ENCODE peak calls at places on chromosomes 11 and 22, in four cellular contexts. Q, S, P and T are unnamed samples.

GRCh38 chr22:40010752-40011145 is 16.0 kb downstream of the FAM83F start:
- DNase-seq in Q (no peak), S (no peak), P (no peak), T (no peak)

GRCh38 chr11:134889832-134890231 is 477.8 kb upstream of the B3GAT1 start:
- DNase-seq in Q (no peak), S (no peak), P (no peak), T (no peak)

GRCh38 chr11:124210421-124210820 is 27.3 kb downstream of the OR10D3 start:
- DNase-seq in Q (no peak), S (no peak), P (no peak), T (no peak)

GRCh38 chr22:35359380-35360065 is 21.4 kb upstream of the HMOX1 start:
- DNase-seq in Q (no peak), S (no peak), P (no peak), T (no peak)

GRCh38 chr11:131486100-131486499 is 115.7 kb downstream of the NTM start:
- DNase-seq in Q (no peak), S (no peak), P (no peak), T (no peak)

GRCh38 chr11:74849525-74850391 is 99.1 kb downstream of the XRRA1 start:
- DNase-seq in Q (no peak), S (peak; percentile 95), P (peak; percentile 62), T (no peak)

GRCh38 chr11:123654566-123655081 is at the start of gene SCN3B:
- DNase-seq in Q (peak; percentile 87), S (peak; percentile 24), P (peak; percentile 91), T (no peak)

GRCh38 chr11:102438311-102439062 is 14.1 kb downstream of the TMEM123 start:
- DNase-seq in Q (no peak), S (peak; percentile 19), P (no peak), T (no peak)

GRCh38 chr11:72144807-72145565 is 9.5 kb downstream of the FOLR3 start:
- DNase-seq in Q (no peak), S (no peak), P (no peak), T (no peak)

GRCh38 chr11:120239713-120240640 is at the start of gene POU2F3:
- DNase-seq in Q (peak; percentile 62), S (no peak), P (peak; percentile 79), T (no peak)

GRCh38 chr22:45526768-45527360 is 24.2 kb downstream of the FBLN1 start:
- DNase-seq in Q (no peak), S (no peak), P (no peak), T (no peak)

GRCh38 chr22:41831383-41831782 is 1.5 kb upstream of the SREBF2 start:
- DNase-seq in Q (no peak), S (no peak), P (no peak), T (no peak)

GRCh38 chr11:131218542-131218941 is 151.9 kb upstream of the NTM start:
- DNase-seq in Q (no peak), S (no peak), P (no peak), T (no peak)

GRCh38 chr22:24095816-24096215 is 84.7 kb downstream of the CABIN1 start:
- DNase-seq in Q (no peak), S (no peak), P (no peak), T (no peak)

GRCh38 chr22:35638408-35638807 is 9.8 kb upstream of the APOL6 start:
- DNase-seq in Q (no peak), S (no peak), P (no peak), T (no peak)

GRCh38 chr22:23751441-23751996 is 607 bp upstream of the ZNF70 start:
- DNase-seq in Q (peak; percentile 30), S (no peak), P (no peak), T (no peak)

GRCh38 chr11:102489469-102490145 is 37.0 kb upstream of the TMEM123 start:
- DNase-seq in Q (no peak), S (peak; percentile 33), P (no peak), T (no peak)

GRCh38 chr11:74417860-74418508 is 19.8 kb upstream of the PGM2L1 start:
- DNase-seq in Q (no peak), S (no peak), P (no peak), T (no peak)

GRCh38 chr11:111225871-111226270 is 19.7 kb upstream of the POU2AF2 start:
- DNase-seq in Q (no peak), S (no peak), P (no peak), T (no peak)

GRCh38 chr11:123581651-123582399 is 72.6 kb downstream of the SCN3B start:
- DNase-seq in Q (no peak), S (no peak), P (no peak), T (no peak)

GRCh38 chr11:79412761-79413160 is 28.1 kb downstream of the TENM4 start:
- DNase-seq in Q (no peak), S (no peak), P (no peak), T (no peak)

GRCh38 chr11:79415912-79416311 is 24.9 kb downstream of the TENM4 start:
- DNase-seq in Q (no peak), S (no peak), P (no peak), T (no peak)

GRCh38 chr11:79414644-79415317 is 26.0 kb downstream of the TENM4 start:
- DNase-seq in Q (no peak), S (no peak), P (no peak), T (no peak)

GRCh38 chr11:79415411-79415810 is 25.4 kb downstream of the TENM4 start:
- DNase-seq in Q (no peak), S (no peak), P (no peak), T (no peak)

DNA sequence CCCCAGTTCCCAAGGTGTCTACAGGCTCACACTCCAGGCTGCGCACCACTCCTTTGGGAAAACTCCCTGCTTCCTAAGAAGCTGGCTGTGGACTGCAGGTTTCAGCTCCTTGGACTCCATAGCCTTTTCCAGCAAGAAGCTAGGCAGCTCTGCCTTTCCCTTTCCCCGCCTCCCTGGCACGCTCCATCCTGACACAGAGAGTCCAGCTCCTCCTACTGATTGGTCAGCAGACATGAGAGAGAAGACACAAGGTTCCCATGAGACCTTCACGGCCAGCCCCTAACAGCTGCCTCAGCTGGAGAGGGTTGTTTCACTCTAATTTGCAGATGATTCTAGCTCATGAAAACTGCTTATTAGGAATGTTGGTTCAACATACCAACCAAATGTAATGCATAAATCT is 27.6 kb downstream of the TENM4 start:
- DNase-seq in Q (no peak), S (no peak), P (no peak), T (no peak)
- TF ChIP-seq FOSL1 in Q (no peak), S (no peak), P (no peak), T (no peak)

DNA sequence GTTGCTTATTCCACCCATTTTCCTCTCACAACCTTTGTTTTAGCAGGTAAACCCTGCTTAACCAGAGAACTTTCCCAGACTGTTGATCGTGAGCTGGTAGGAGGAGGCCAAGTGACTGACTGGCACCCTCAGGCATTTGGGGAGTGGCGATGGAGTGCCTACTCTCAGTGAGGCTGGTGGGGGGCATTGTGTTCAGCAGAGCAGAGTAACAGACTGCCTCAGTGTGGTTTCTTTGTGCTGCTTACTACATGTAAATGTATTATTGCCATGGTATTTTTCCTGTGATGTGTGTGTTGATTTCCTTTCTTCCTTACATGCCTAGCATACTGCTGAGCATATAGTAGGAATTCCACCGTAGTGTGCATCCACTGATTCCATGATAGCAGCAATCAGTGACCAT is 2.6 kb downstream of the MARK2 start:
- DNase-seq in Q (no peak), S (no peak), P (peak; percentile 61), T (no peak)
- TF ChIP-seq FOSL1 in Q (no peak), S (no peak), P (no peak), T (no peak)

DNA sequence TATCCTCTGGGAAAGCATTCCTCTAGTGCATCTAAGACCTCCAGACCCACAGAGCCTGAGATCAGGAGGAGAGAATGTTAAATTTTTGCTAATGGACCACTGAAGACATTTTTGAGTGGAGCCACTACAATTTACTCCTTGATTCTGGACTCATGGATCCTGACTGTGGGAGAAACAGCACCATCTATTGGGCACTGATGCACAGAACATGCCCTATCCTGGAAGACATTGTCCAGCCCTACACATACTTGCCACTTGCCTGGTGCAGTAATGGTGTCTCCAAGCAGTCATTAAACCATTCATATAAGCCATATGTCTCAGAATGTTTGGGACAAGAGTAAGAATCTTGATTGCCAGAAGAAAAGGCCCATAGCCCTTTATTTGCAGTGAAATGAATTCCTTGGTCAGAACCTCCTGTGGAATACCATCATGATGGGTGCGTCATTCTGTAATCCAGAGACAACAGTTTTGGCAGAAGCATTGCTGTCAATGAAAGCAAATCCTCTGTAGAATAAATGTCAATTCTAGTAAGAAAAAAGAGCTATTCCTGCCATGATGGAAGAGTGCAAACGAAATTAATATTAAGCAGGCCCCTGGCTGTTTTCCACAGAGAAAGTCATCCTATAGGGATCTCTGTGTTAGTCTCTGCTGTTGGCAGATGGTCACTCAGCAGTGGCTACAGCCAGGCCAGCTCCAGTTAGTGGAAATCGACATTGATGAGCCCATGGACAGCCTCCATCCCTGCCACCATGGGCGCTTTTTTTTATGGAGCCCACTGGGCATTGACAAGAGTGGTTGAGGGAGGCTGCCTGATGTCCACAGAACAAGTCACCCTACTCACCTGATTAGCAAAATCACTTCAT is 43.5 kb downstream of the GGTLC2 start:
- DNase-seq in Q (peak; percentile 90), S (peak; percentile 43), P (no peak), T (no peak)
- TF ChIP-seq FOSL1 in Q (no peak), S (no peak), P (no peak), T (no peak)

GRCh38 chr11:34354782-34355181 is 3.0 kb downstream of the ABTB2 start:
- DNase-seq in Q (no peak), S (no peak), P (no peak), T (no peak)
- TF ChIP-seq FOSL1 in Q (no peak), S (no peak), P (no peak), T (no peak)

GRCh38 chr22:19869497-19870152 is 15.0 kb upstream of the GNB1L start:
- DNase-seq in Q (no peak), S (no peak), P (peak; percentile 45), T (no peak)
- TF ChIP-seq FOSL1 in Q (no peak), S (no peak), P (no peak), T (no peak)

GRCh38 chr22:26168199-26168915 is 905 bp upstream of the SEZ6L start:
- DNase-seq in Q (no peak), S (no peak), P (peak; percentile 55), T (no peak)
- TF ChIP-seq FOSL1 in Q (no peak), S (no peak), P (no peak), T (no peak)

GRCh38 chr11:13348305-13348704 is 70.7 kb downstream of the BMAL1 start:
- DNase-seq in Q (no peak), S (no peak), P (no peak), T (no peak)
- TF ChIP-seq FOSL1 in Q (no peak), S (no peak), P (no peak), T (no peak)